ENCODE peak calls at places on chromosome 12, in four cellular contexts. U is cerebellar cortex; Q is CD4-positive, alpha-beta memory T cell; H is body of pancreas. F is an unnamed sample.
A peak's percentile ranks its signal among the peaks of the same experiment; 100 is the strongest.

GRCh38 chr12:112514926-112515642 is 96.3 kb downstream of the PTPN11 start:
- DNase-seq in U (no peak), Q (no peak), H (no peak), F (no peak)

GRCh38 chr12:52436000-52436827 is 2.0 kb upstream of the KRT75 start:
- DNase-seq in Q (no peak), U (no peak), H (peak; percentile 32), F (no peak)

GRCh38 chr12:30926243-30927209 is at the start of gene TSPAN11:
- DNase-seq in H (peak; percentile 5), Q (no peak), U (peak; percentile 15), F (no peak)

GRCh38 chr12:97745406-97746101 is 282.9 kb downstream of the RMST start:
- DNase-seq in Q (no peak), U (no peak), H (no peak), F (no peak)

GRCh38 chr12:64669270-64669842 is 59.1 kb downstream of the RASSF3 start:
- DNase-seq in U (no peak), Q (peak; percentile 87), H (peak; percentile 34), F (peak; percentile 92)

GRCh38 chr12:32860182-32860581 is 36.4 kb downstream of the PKP2 start:
- DNase-seq in U (no peak), Q (no peak), H (no peak), F (no peak)

GRCh38 chr12:4809449-4810218 is 89.4 kb downstream of the GALNT8 start:
- DNase-seq in U (no peak), H (no peak), Q (no peak), F (no peak)

GRCh38 chr12:122946690-122947271 is 19.5 kb downstream of the ABCB9 start:
- DNase-seq in Q (peak; percentile 28), U (peak; percentile 62), H (peak; percentile 86), F (peak; percentile 66)

GRCh38 chr12:93223440-93224426 is 154.0 kb upstream of the NUDT4 start:
- DNase-seq in U (no peak), H (no peak), Q (no peak), F (no peak)

GRCh38 chr12:103571286-103571685 is 15.8 kb upstream of the STAB2 start:
- DNase-seq in H (no peak), Q (no peak), U (no peak), F (no peak)

GRCh38 chr12:18430425-18431048 is 169.2 kb downstream of the PIK3C2G start:
- DNase-seq in Q (no peak), H (peak; percentile 59), U (peak; percentile 12), F (no peak)

GRCh38 chr12:119512772-119513497 is 80.6 kb upstream of the TMEM233 start:
- DNase-seq in H (no peak), Q (no peak), U (no peak), F (no peak)

GRCh38 chr12:54021432-54022013 is 6.7 kb upstream of the HOXC6 start:
- DNase-seq in U (no peak), Q (no peak), H (no peak), F (no peak)

GRCh38 chr12:31234955-31235867 is 90.7 kb downstream of the SINHCAF start:
- DNase-seq in H (peak; percentile 69), U (peak; percentile 24), Q (no peak), F (no peak)

GRCh38 chr12:47293406-47293805 is 213.6 kb upstream of the AMIGO2 start:
- DNase-seq in H (no peak), U (no peak), Q (no peak), F (no peak)

F was measured in CD4-positive, CD25-positive, alpha-beta regulatory T cell.